ENCODE peak calls at places on chromosomes 7 and 10, in eight cellular contexts. J, N, L, S, P, G, B and H are unnamed samples.
A peak's percentile ranks its signal among the peaks of the same experiment; 100 is the strongest.

GRCh38 chr10:34760606-34761005 is 54.5 kb downstream of the PARD3 start:
- DNase-seq in S (no peak), B (no peak), J (no peak), L (peak; percentile 68), G (peak; percentile 98), N (no peak), P (no peak), H (no peak)

GRCh38 chr10:5658871-5659618 is 7.3 kb downstream of the ASB13 start:
- DNase-seq in B (no peak), G (no peak), P (no peak), J (no peak), L (peak; percentile 70), S (no peak), N (no peak), H (no peak)

GRCh38 chr10:20254497-20254896 is 438.3 kb downstream of the PLXDC2 start:
- DNase-seq in P (no peak), G (no peak), J (no peak), B (no peak), L (no peak), N (no peak), S (no peak), H (no peak)

GRCh38 chr7:115561341-115562110 is 469.0 kb downstream of the TFEC start:
- DNase-seq in S (peak; percentile 93), J (no peak), B (no peak), L (no peak), G (no peak), N (no peak), P (no peak), H (no peak)

GRCh38 chr10:30579554-30579953 is 50.0 kb downstream of the LYZL2 start:
- DNase-seq in P (no peak), N (no peak), S (no peak), L (no peak), G (no peak), B (no peak), J (no peak), H (no peak)

GRCh38 chr10:7243873-7244272 is 167.0 kb downstream of the SFMBT2 start:
- DNase-seq in P (no peak), N (no peak), S (no peak), B (no peak), G (no peak), J (no peak), L (no peak), H (no peak)

GRCh38 chr7:116236020-116236630 is 25.8 kb downstream of the TES start:
- DNase-seq in S (peak; percentile 80), P (peak; percentile 48), N (peak; percentile 31), G (peak; percentile 53), L (no peak), J (no peak), B (no peak), H (no peak)

GRCh38 chr7:19175241-19175640 is 30.0 kb upstream of the FERD3L start:
- DNase-seq in L (no peak), P (no peak), N (no peak), S (no peak), G (no peak), J (no peak), B (no peak), H (no peak)

GRCh38 chr10:77355844-77356243 is 281.8 kb downstream of the KCNMA1 start:
- DNase-seq in J (no peak), N (peak; percentile 49), B (no peak), L (no peak), G (peak; percentile 87), P (no peak), S (peak; percentile 74), H (no peak)

GRCh38 chr7:135905858-135906257 is 71.3 kb downstream of the MTPN start:
- DNase-seq in P (no peak), S (no peak), L (peak; percentile 60), J (no peak), N (no peak), G (peak; percentile 16), B (no peak), H (no peak)

GRCh38 chr7:20331231-20331880 is 656 bp downstream of the ITGB8 start:
- DNase-seq in G (peak; percentile 45), N (no peak), B (peak; percentile 37), P (peak; percentile 57), J (no peak), S (peak; percentile 46), L (peak; percentile 85), H (peak; percentile 9)

GRCh38 chr10:77421576-77421975 is 216.0 kb downstream of the KCNMA1 start:
- DNase-seq in N (no peak), B (no peak), P (no peak), G (no peak), S (no peak), L (no peak), J (no peak), H (no peak)

GRCh38 chr10:109889867-109890266 is 33.4 kb downstream of the XPNPEP1 start:
- DNase-seq in S (peak; percentile 83), P (no peak), G (peak; percentile 82), B (no peak), J (no peak), L (no peak), N (no peak), H (no peak)

GRCh38 chr10:17954856-17955255 is 3.1 kb downstream of the SLC39A12 start:
- DNase-seq in P (no peak), S (no peak), N (no peak), J (no peak), L (no peak), G (no peak), B (no peak), H (no peak)

GRCh38 chr7:72445580-72445979 is 33.4 kb upstream of the CALN1 start:
- DNase-seq in G (no peak), S (no peak), L (no peak), B (no peak), P (no peak), J (no peak), N (no peak), H (no peak)

GRCh38 chr7:72447465-72448204 is 35.5 kb upstream of the CALN1 start:
- DNase-seq in G (no peak), B (no peak), S (no peak), N (no peak), L (no peak), P (no peak), J (no peak), H (no peak)

GRCh38 chr7:72445075-72445474 is 32.9 kb upstream of the CALN1 start:
- DNase-seq in B (no peak), N (no peak), L (no peak), S (no peak), P (no peak), G (no peak), J (no peak), H (no peak)

GRCh38 chr7:72446131-72446530 is 34.0 kb upstream of the CALN1 start:
- DNase-seq in N (no peak), G (no peak), B (no peak), J (no peak), L (no peak), S (no peak), P (no peak), H (no peak)

GRCh38 chr7:72446566-72447462 is 34.7 kb upstream of the CALN1 start:
- DNase-seq in L (peak; percentile 56), B (no peak), S (no peak), J (no peak), N (no peak), P (no peak), G (no peak), H (no peak)
- H3K4me3 ChIP-seq in L (no peak overlapping the region), B (no peak overlapping the region), S (no peak overlapping the region), J (no peak overlapping the region), N (no peak overlapping the region), P (no peak overlapping the region), G (no peak overlapping the region), H (no peak overlapping the region)

DNA sequence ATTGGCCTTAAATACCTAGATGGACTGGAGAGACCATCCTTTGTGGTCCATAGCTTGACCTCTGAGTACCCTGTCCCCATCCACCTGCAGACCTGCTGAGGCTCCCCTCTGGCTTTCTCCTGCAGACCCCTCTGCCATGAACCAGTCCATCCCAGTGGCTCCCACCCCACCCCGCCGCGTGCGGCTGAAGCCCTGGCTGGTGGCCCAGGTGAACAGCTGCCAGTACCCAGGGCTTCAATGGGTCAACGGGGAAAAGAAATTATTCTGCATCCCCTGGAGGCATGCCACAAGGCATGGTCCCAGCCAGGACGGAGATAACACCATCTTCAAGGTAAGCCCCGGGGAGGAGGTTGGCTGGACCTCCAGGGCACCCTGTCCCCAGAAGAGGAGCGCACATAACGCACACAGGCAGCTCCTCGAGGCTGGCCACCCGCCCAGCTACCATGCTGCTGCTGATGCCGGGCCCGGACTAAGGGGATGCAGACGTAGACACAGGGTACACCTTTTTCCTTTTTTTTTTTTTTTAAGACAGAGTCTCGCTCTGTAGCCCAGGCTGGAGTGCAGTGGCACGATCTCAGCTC is 4.3 kb downstream of the IRF5 start:
- DNase-seq in N (no peak), S (no peak), B (no peak), G (no peak), L (no peak), P (no peak), J (no peak), H (no peak)
- H3K4me3 ChIP-seq in N (no peak overlapping the region), S (no peak overlapping the region), B (no peak overlapping the region), G (no peak overlapping the region), L (no peak overlapping the region), P (no peak overlapping the region), J (no peak overlapping the region), H (no peak overlapping the region)

GRCh38 chr10:60296073-60296472 is 93.6 kb downstream of the ANK3 start:
- DNase-seq in S (peak; percentile 33), B (no peak), G (no peak), J (no peak), P (no peak), L (no peak), N (no peak), H (no peak)

GRCh38 chr10:60303778-60304177 is 85.9 kb downstream of the ANK3 start:
- DNase-seq in L (no peak), N (no peak), G (no peak), B (no peak), S (no peak), P (no peak), J (no peak), H (no peak)

GRCh38 chr10:60298408-60299389 is 91.0 kb downstream of the ANK3 start:
- DNase-seq in B (no peak), P (no peak), L (no peak), J (no peak), G (no peak), N (no peak), S (no peak), H (no peak)

GRCh38 chr10:60299390-60299778 is 90.3 kb downstream of the ANK3 start:
- DNase-seq in L (no peak), S (no peak), N (no peak), J (no peak), P (no peak), G (no peak), B (no peak), H (no peak)

GRCh38 chr10:60299961-60300883 is 89.5 kb downstream of the ANK3 start:
- DNase-seq in B (no peak), J (peak; percentile 53), L (peak; percentile 76), G (no peak), P (no peak), N (no peak), S (peak; percentile 98), H (peak; percentile 59)
- H3K4me3 ChIP-seq in B (no peak overlapping the region), J (no peak overlapping the region), L (peak overlapping the region; percentile 64), G (no peak overlapping the region), P (no peak overlapping the region), N (no peak overlapping the region), S (peak overlapping the region; percentile 59), H (peak overlapping the region; percentile 43)

DNA sequence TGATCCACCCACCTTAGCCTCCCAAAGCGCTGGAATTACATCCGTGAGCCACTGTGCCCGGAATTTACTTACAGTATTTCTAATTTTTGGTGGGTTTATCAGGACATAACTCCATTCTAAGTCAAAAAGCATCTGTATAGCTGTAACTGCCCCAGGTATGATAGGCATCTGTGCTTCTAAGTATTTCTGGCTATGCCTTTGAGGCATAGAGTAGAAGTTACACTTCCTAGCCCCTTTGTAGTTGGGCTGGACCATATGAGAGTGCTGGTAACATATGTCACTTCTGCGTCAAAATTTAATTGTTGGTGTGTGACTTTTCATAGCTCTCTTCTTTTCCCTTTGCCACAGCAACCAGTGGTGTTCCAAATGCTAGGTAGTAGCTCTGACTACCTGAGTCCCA is 153.3 kb downstream of the RTKN2 start:
- DNase-seq in B (no peak), N (no peak), J (no peak), L (no peak), G (no peak), S (no peak), P (no peak), H (no peak)
- H3K4me3 ChIP-seq in B (no peak overlapping the region), N (no peak overlapping the region), J (no peak overlapping the region), L (no peak overlapping the region), G (no peak overlapping the region), S (no peak overlapping the region), P (no peak overlapping the region), H (no peak overlapping the region)